ENCODE peak calls at places on chromosomes 12 and 14, in eight cellular contexts. M is spleen, H is colonic mucosa, Y is dorsolateral prefrontal cortex, T is heart right ventricle, N is astrocyte of the spinal cord, F is epithelial cell of esophagus, U is cardiac fibroblast. G is an unnamed sample.

GRCh38 chr14:89212386-89213235 is 204.4 kb downstream of the FOXN3 start:
- DNase-seq in N (no peak), H (no peak), U (no peak), F (no peak), Y (no peak), M (no peak), T (no peak), G (no peak)

GRCh38 chr12:72264548-72265175 is 7.5 kb upstream of the TRHDE start:
- DNase-seq in M (no peak), F (peak), U (peak), N (peak), Y (no peak), H (no peak), T (no peak), G (no peak)

GRCh38 chr14:52068741-52069616 is at the start of gene NID2:
- DNase-seq in F (peak), M (peak), U (peak), T (peak), Y (peak), N (peak), H (peak), G (peak)

GRCh38 chr14:24876009-24876690 is 173.8 kb downstream of the STXBP6 start:
- DNase-seq in U (no peak), N (no peak), T (no peak), H (no peak), Y (no peak), F (no peak), M (no peak), G (no peak)

GRCh38 chr12:11892065-11892391 is 178.7 kb upstream of the BCL2L14 start:
- DNase-seq in H (no peak), T (no peak), M (no peak), U (no peak), Y (no peak), N (no peak), F (no peak), G (no peak)

GRCh38 chr12:8556748-8557147 is 16.0 kb upstream of the CLEC4E start:
- DNase-seq in M (no peak), F (peak), N (no peak), U (no peak), H (no peak), Y (no peak), T (no peak), G (no peak)

GRCh38 chr14:61472025-61472672 is 150.8 kb downstream of the PRKCH start:
- DNase-seq in F (peak), U (peak), M (peak), N (peak), T (peak), H (no peak), Y (no peak), G (peak)

GRCh38 chr12:3175238-3175637 is 98.1 kb downstream of the TSPAN9 start:
- DNase-seq in M (no peak), H (no peak), Y (no peak), N (no peak), T (no peak), F (no peak), U (no peak), G (no peak)

GRCh38 chr14:51552768-51553426 is 98.8 kb upstream of the FRMD6 start:
- DNase-seq in H (no peak), N (no peak), U (no peak), Y (no peak), T (no peak), F (peak), M (no peak), G (no peak)

GRCh38 chr12:96371787-96372699 is 28.2 kb downstream of the CDK17 start:
- DNase-seq in M (no peak), H (no peak), U (peak), N (no peak), T (no peak), Y (no peak), F (no peak), G (no peak)

GRCh38 chr14:65664436-65664835 is 251.9 kb downstream of the FUT8 start:
- DNase-seq in N (no peak), M (no peak), Y (no peak), H (no peak), F (no peak), T (no peak), U (no peak), G (no peak)

GRCh38 chr14:60655114-60655897 is 6.0 kb upstream of the SIX1 start:
- DNase-seq in N (no peak), H (no peak), U (no peak), M (no peak), F (no peak), T (no peak), Y (no peak), G (no peak)

GRCh38 chr12:117012189-117012805 is 86.9 kb downstream of the TESC start:
- DNase-seq in F (peak), H (no peak), M (no peak), N (peak), Y (no peak), U (peak), T (no peak), G (no peak)

GRCh38 chr12:123715151-123715676 is 3.1 kb downstream of the ATP6V0A2 start:
- DNase-seq in U (no peak), F (no peak), M (no peak), N (no peak), T (no peak), H (no peak), Y (no peak), G (no peak)

GRCh38 chr14:104676130-104676693 is 13.2 kb upstream of the INF2 start:
- DNase-seq in T (no peak), F (no peak), M (peak), Y (no peak), H (no peak), U (no peak), N (no peak), G (no peak)

GRCh38 chr12:113400362-113400761 is 3.3 kb downstream of the SDS start:
- DNase-seq in N (no peak), H (no peak), T (no peak), M (no peak), F (no peak), U (no peak), Y (no peak), G (no peak)

GRCh38 chr12:109962388-109962787 is 33.8 kb downstream of the GIT2 start:
- DNase-seq in N (no peak), Y (no peak), T (no peak), U (no peak), H (no peak), M (no peak), F (no peak), G (no peak)

GRCh38 chr14:76786556-76786955 is 25.3 kb downstream of the VASH1 start:
- DNase-seq in U (no peak), M (peak), Y (no peak), N (no peak), H (no peak), F (no peak), T (no peak), G (no peak)

GRCh38 chr12:122040579-122041386 is 19.1 kb downstream of the BCL7A start:
- DNase-seq in M (no peak), N (no peak), H (peak), T (no peak), U (no peak), Y (no peak), F (no peak), G (no peak)

GRCh38 chr14:50228313-50228712 is 3.1 kb downstream of the SOS2 start:
- DNase-seq in N (no peak), Y (no peak), U (no peak), T (no peak), M (no peak), H (no peak), F (no peak), G (no peak)

GRCh38 chr14:28784262-28785021 is 17.9 kb downstream of the FOXG1 start:
- DNase-seq in F (no peak), M (no peak), Y (no peak), T (no peak), U (no peak), N (no peak), H (no peak), G (no peak)

GRCh38 chr14:24351517-24351916 is 11.7 kb upstream of the RIPK3 start:
- DNase-seq in M (no peak), N (no peak), U (peak), F (peak), Y (no peak), T (no peak), H (no peak), G (no peak)

GRCh38 chr12:124947561-124948398 is 33.3 kb upstream of the UBC start:
- DNase-seq in N (no peak), Y (no peak), H (no peak), M (no peak), T (no peak), F (no peak), U (no peak), G (no peak)

GRCh38 chr12:1001507-1001906 is 10.5 kb downstream of the ERC1 start:
- DNase-seq in N (no peak), M (no peak), H (no peak), U (no peak), Y (no peak), F (no peak), T (no peak), G (no peak)

GRCh38 chr12:422526-422925 is 21.1 kb downstream of the CCDC77 start:
- DNase-seq in F (no peak), Y (no peak), N (no peak), M (no peak), H (no peak), T (no peak), U (no peak), G (no peak)

GRCh38 chr14:52325632-52326031 is 11.5 kb downstream of the PTGER2 start:
- DNase-seq in N (peak), H (no peak), F (no peak), T (no peak), U (no peak), M (no peak), Y (no peak), G (no peak)

GRCh38 chr12:49627752-49628360 is 4.5 kb downstream of the PRPF40B start:
- DNase-seq in F (peak), N (peak), Y (no peak), M (no peak), T (no peak), U (peak), H (peak), G (no peak)

GRCh38 chr12:88310069-88310468 is 168.0 kb downstream of the TMTC3 start:
- DNase-seq in T (peak), U (peak), M (no peak), Y (no peak), H (no peak), F (peak), N (peak), G (peak)

GRCh38 chr12:87779858-87780498 is 249.2 kb downstream of the C12orf50 start:
- DNase-seq in F (peak), Y (no peak), H (no peak), N (no peak), U (peak), T (no peak), M (no peak), G (no peak)

GRCh38 chr14:67673451-67673850 is 981 bp downstream of the VTI1B start:
- DNase-seq in N (no peak), H (no peak), U (no peak), T (no peak), Y (no peak), M (no peak), F (peak), G (no peak)

GRCh38 chr14:23117371-23118020 is 1.6 kb downstream of the CEBPE start:
- DNase-seq in U (no peak), H (no peak), N (no peak), F (no peak), Y (no peak), M (peak), T (no peak), G (peak)

GRCh38 chr12:12432373-12432772 is 75.5 kb downstream of the BORCS5 start:
- DNase-seq in T (no peak), U (peak), F (peak), N (peak), M (no peak), Y (no peak), H (peak), G (no peak)

GRCh38 chr12:50923361-50924130 is 28.8 kb upstream of the HIGD1C start:
- DNase-seq in F (no peak), N (no peak), M (no peak), U (peak), H (no peak), T (no peak), Y (no peak), G (peak)
- H3K4me3 ChIP-seq in F (no peak), N (no peak), M (peak), U (peak), H (peak), T (peak), Y (peak), G (peak)

DNA sequence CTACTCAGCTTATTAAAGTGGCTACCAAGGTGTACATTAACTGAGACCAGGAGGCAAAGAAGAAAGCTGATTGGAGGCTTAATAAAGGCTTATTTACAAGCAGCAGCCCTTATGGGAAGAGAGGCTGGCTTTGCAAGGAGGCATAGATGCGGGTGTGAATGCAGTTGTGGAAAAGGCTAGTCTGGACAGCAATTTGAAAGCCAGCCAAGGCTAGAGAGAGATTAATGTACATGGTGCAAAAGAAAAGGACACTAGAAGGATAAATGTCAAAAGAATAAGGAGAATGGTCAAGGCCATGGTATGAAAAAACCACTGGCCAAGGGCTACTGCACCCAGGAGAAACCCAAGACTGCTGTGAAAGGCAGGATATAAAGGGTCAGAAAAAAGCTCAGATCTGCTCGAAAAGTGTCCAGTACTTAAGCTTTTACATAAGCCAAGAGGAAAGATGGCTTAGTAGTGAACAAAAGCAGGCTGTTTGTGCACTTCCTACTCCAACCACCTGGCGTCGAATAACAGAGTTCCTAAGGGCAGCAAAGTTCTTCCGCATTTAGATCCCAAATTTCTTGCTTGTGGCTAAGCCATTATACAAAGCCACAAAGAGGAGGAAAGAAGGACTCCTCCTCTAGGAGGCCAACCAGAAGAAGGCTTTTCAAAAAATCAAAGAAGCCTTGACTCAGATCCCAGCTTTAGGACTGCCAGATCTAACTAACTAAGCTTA is 24.0 kb downstream of the KLRK1 start:
- DNase-seq in N (peak), F (peak), U (peak), T (no peak), H (no peak), M (no peak), Y (no peak), G (no peak)
- H3K4me3 ChIP-seq in N (peak), F (peak), U (peak), T (no peak), H (peak), M (peak), Y (peak), G (peak)

GRCh38 chr12:26744697-26745440 is 88.1 kb downstream of the ITPR2 start:
- DNase-seq in T (no peak), H (no peak), M (no peak), F (no peak), Y (no peak), U (peak), N (peak), G (no peak)
- H3K4me3 ChIP-seq in T (no peak), H (no peak), M (no peak), F (no peak), Y (no peak), U (no peak), N (no peak), G (no peak)

DNA sequence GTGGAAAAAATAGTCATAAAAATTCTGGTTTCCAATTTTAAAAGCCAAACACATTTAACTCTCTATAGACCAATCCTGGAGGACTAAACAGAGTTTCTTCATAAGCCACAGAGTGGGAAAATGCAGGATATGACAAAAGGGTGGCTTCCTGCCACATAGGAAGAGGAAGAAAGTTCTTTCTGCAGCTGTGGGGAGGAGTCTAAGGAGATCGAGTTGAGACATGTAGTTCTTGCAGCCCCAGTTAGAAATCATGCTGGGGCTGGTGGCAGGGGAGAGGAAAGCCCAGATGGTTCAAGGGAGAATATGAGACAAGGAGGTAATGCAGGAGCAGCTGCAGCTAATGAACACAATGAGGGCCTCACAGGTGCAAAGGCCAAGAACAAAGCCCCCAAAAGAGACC is 85.0 kb upstream of the ARID2 start:
- DNase-seq in T (peak), F (peak), Y (no peak), M (no peak), N (peak), H (no peak), U (peak), G (no peak)
- H3K4me3 ChIP-seq in T (no peak), F (no peak), Y (no peak), M (no peak), N (no peak), H (no peak), U (no peak), G (no peak)

GRCh38 chr12:31752450-31752849 is 23.6 kb upstream of the AMN1 start:
- DNase-seq in M (no peak), Y (no peak), T (no peak), U (no peak), F (no peak), H (no peak), N (no peak), G (no peak)

GRCh38 chr12:31750747-31751039 is 21.9 kb upstream of the AMN1 start:
- DNase-seq in H (no peak), U (no peak), M (no peak), F (no peak), Y (no peak), N (no peak), T (no peak), G (no peak)

GRCh38 chr12:31745242-31745641 is 16.4 kb upstream of the AMN1 start:
- DNase-seq in Y (no peak), N (no peak), M (no peak), U (no peak), H (no peak), T (no peak), F (no peak), G (no peak)

GRCh38 chr12:31749024-31749704 is 20.3 kb upstream of the AMN1 start:
- DNase-seq in H (peak), T (peak), M (peak), F (peak), U (peak), N (peak), Y (no peak), G (peak)
- H3K4me3 ChIP-seq in H (no peak), T (no peak), M (no peak), F (no peak), U (no peak), N (no peak), Y (no peak), G (no peak)

GRCh38 chr12:89348894-89349669 is 3.2 kb downstream of the DUSP6 start:
- DNase-seq in H (no peak), M (no peak), T (no peak), F (peak), U (peak), Y (no peak), N (peak), G (no peak)
- H3K4me3 ChIP-seq in H (peak), M (peak), T (peak), F (no peak), U (peak), Y (peak), N (peak), G (peak)

DNA sequence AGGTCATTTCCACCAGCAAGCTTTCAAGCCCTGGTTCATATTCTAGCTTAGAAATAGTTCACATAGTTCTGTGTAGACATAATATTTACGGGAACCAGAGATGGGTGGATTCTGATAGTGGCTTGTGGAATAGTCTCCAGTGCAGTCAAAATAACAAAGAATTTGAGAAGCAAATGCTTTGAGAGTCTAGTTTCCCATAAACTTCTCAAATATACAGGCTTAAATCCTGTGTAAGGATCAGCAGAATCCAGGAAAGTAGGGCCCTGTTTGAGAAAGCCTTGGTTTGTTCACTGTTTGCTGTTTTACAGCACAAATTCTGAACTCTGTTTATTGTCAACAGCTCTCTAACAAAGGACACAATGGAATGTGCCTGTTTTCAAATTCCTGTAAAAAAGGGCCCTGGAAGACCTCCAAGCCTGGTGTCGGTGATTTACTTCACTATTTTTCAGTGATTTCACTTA is 11.5 kb upstream of the FOS start:
- DNase-seq in T (no peak), M (no peak), F (no peak), U (peak), Y (no peak), H (no peak), N (peak), G (no peak)
- H3K4me3 ChIP-seq in T (no peak), M (no peak), F (no peak), U (no peak), Y (no peak), H (no peak), N (no peak), G (no peak)

GRCh38 chr14:56738020-56738419 is 72.3 kb downstream of the OTX2 start:
- DNase-seq in M (no peak), U (no peak), T (no peak), Y (no peak), F (no peak), N (no peak), H (no peak), G (no peak)

GRCh38 chr14:56742391-56742790 is 67.9 kb downstream of the OTX2 start:
- DNase-seq in T (no peak), M (no peak), U (no peak), F (no peak), Y (no peak), H (no peak), N (no peak), G (no peak)

GRCh38 chr14:56745091-56745490 is 65.2 kb downstream of the OTX2 start:
- DNase-seq in H (no peak), T (no peak), U (no peak), F (no peak), Y (no peak), N (no peak), M (no peak), G (no peak)

DNA sequence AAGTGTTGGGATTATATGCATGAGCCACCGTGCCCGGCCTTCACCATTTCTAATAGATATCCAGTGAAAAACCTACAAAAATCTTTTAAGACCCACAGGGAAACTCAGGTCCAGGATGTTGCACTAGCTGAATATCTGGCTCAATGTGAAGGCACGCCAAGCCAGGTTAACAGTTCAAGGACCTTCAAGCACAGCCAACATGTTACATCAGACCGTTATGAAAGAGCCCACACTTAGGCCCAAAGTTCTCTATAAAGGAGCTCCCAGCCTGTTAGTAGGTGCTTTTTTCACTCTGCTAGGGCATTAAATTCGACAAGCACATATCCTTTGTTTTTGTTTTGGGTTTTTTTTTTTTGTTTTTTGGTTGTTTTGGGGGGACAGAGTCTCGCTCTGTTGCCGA is 69.0 kb downstream of the OTX2 start:
- DNase-seq in M (no peak), H (no peak), N (no peak), U (no peak), T (no peak), Y (no peak), F (no peak), G (no peak)
- H3K4me3 ChIP-seq in M (no peak), H (no peak), N (no peak), U (no peak), T (no peak), Y (no peak), F (no peak), G (no peak)

GRCh38 chr12:120472521-120472920 is 3.0 kb upstream of the SRSF9 start:
- DNase-seq in T (no peak), F (no peak), M (no peak), N (no peak), Y (no peak), H (no peak), U (no peak), G (no peak)
- H3K4me3 ChIP-seq in T (no peak), F (no peak), M (no peak), N (no peak), Y (no peak), H (no peak), U (no peak), G (no peak)

GRCh38 chr12:53383258-53383657 is 3.3 kb downstream of the SP1 start:
- DNase-seq in Y (no peak), N (no peak), F (peak), U (no peak), M (peak), H (no peak), T (no peak), G (no peak)
- H3K4me3 ChIP-seq in Y (no peak), N (peak), F (peak), U (peak), M (peak), H (peak), T (peak), G (peak)